ENCODE peak calls at places on chromosomes 12 and 14, in nine cellular contexts. Y is CD8-positive, alpha-beta T cell; W is esophagus squamous epithelium; N is pancreas; E is CD8-positive, alpha-beta memory T cell; P is OCI-LY7; X is PC-3; Z is cardiac muscle cell; J is neuronal stem cell. U is an unnamed sample.

GRCh38 chr14:50395448-50395847 is 1.2 kb downstream of the CDKL1 start:
- DNase-seq in W (no peak), P (no peak), Z (no peak), X (peak; percentile 29), E (no peak), N (peak; percentile 39), J (no peak), Y (no peak), U (no peak)

GRCh38 chr12:124167141-124167540 is 127.8 kb upstream of the RFLNA start:
- DNase-seq in N (no peak), E (no peak), P (no peak), W (no peak), J (no peak), X (no peak), Z (no peak), Y (no peak), U (no peak)

GRCh38 chr14:103028772-103029171 is 28.6 kb downstream of the CDC42BPB start:
- DNase-seq in W (no peak), P (no peak), E (no peak), N (no peak), X (no peak), Y (no peak), Z (no peak), J (no peak), U (no peak)

GRCh38 chr14:88935083-88935482 is 110.6 kb downstream of the TTC8 start:
- DNase-seq in E (no peak), W (no peak), N (no peak), P (no peak), Y (no peak), X (no peak), J (no peak), Z (no peak), U (no peak)

GRCh38 chr12:85782711-85783110 is 53.5 kb downstream of the RASSF9 start:
- DNase-seq in X (peak; percentile 24), W (no peak), J (no peak), P (no peak), N (no peak), E (no peak), Z (no peak), Y (no peak), U (no peak)

GRCh38 chr12:48183876-48184548 is 568 bp downstream of the CCDC184 start:
- DNase-seq in N (peak; percentile 40), X (no peak), E (no peak), W (no peak), P (no peak), Y (no peak), J (no peak), Z (no peak), U (no peak)

GRCh38 chr12:7302536-7303113 is 1.2 kb upstream of the ACSM4 start:
- DNase-seq in W (no peak), Z (no peak), Y (no peak), E (no peak), J (no peak), N (no peak), X (no peak), P (no peak), U (no peak)

GRCh38 chr14:104647467-104648063 is 41.9 kb upstream of the INF2 start:
- DNase-seq in Z (no peak), P (no peak), N (no peak), X (no peak), W (no peak), Y (no peak), E (no peak), J (no peak), U (no peak)

GRCh38 chr12:132373967-132374820 is 44.8 kb upstream of the GALNT9 start:
- DNase-seq in Z (peak; percentile 45), Y (no peak), W (no peak), J (peak; percentile 54), X (no peak), E (no peak), N (no peak), P (no peak), U (peak; percentile 38)

GRCh38 chr12:105204127-105204526 is 31.8 kb downstream of the APPL2 start:
- DNase-seq in X (no peak), N (no peak), W (no peak), J (no peak), Z (no peak), Y (no peak), E (no peak), P (no peak), U (no peak)

GRCh38 chr12:54217774-54218221 is 29.0 kb upstream of the SMUG1 start:
- DNase-seq in Y (no peak), J (no peak), W (no peak), E (no peak), X (no peak), N (no peak), Z (peak; percentile 47), P (peak; percentile 94), U (peak; percentile 72)

GRCh38 chr12:67426067-67426466 is 156.9 kb downstream of the CAND1 start:
- DNase-seq in P (no peak), W (no peak), J (no peak), N (peak; percentile 20), Y (no peak), E (no peak), Z (peak; percentile 82), X (no peak), U (no peak)

GRCh38 chr14:71905860-71906259 is 26.4 kb upstream of the RGS6 start:
- DNase-seq in N (no peak), J (no peak), W (no peak), Y (no peak), X (no peak), P (no peak), E (no peak), Z (no peak), U (no peak)

GRCh38 chr14:32202941-32203882 is at the start of gene RNU6-8:
- DNase-seq in J (peak; percentile 90), P (peak; percentile 93), W (peak; percentile 24), Y (peak; percentile 80), X (peak; percentile 92), Z (peak; percentile 93), N (peak; percentile 90), E (peak; percentile 88), U (peak; percentile 95)

GRCh38 chr12:15323530-15323929 is 1.2 kb downstream of the PTPRO start:
- DNase-seq in N (no peak), X (no peak), Y (no peak), E (no peak), J (no peak), P (no peak), W (no peak), Z (no peak), U (no peak)

GRCh38 chr12:53843545-53843944 is 91.8 kb upstream of the CISTR start:
- DNase-seq in W (no peak), X (no peak), E (no peak), P (no peak), J (no peak), N (no peak), Y (no peak), Z (no peak), U (no peak)

GRCh38 chr12:92912052-92912451 is 17.0 kb downstream of the EEA1 start:
- DNase-seq in Y (no peak), N (no peak), J (no peak), W (no peak), X (no peak), P (no peak), Z (no peak), E (no peak), U (no peak)

GRCh38 chr12:94039914-94040313 is 108.5 kb upstream of the PLXNC1 start:
- DNase-seq in P (no peak), X (no peak), J (no peak), N (no peak), E (no peak), Z (peak; percentile 94), W (no peak), Y (no peak), U (no peak)

GRCh38 chr14:94880140-94880539 is 110.2 kb upstream of the GSC start:
- DNase-seq in W (no peak), P (no peak), Y (no peak), X (no peak), E (no peak), J (no peak), N (no peak), Z (no peak), U (no peak)

GRCh38 chr12:15829949-15830348 is 40.8 kb upstream of the EPS8 start:
- DNase-seq in Y (no peak), X (no peak), E (no peak), P (no peak), J (no peak), N (no peak), W (no peak), Z (peak; percentile 50), U (no peak)

GRCh38 chr12:2108166-2108565 is 55.4 kb downstream of the CACNA1C start:
- DNase-seq in Z (no peak), X (no peak), W (no peak), N (no peak), P (no peak), J (no peak), Y (no peak), E (no peak), U (no peak)

GRCh38 chr14:92603309-92604257 is 90.0 kb downstream of the RIN3 start:
- DNase-seq in W (no peak), Z (peak; percentile 94), X (peak; percentile 68), N (no peak), J (peak; percentile 18), Y (peak; percentile 51), P (no peak), E (peak; percentile 47), U (no peak)

GRCh38 chr14:68680541-68681051 is 112.3 kb downstream of the ZFP36L1 start:
- DNase-seq in W (no peak), Z (peak; percentile 63), Y (no peak), X (no peak), P (no peak), N (no peak), E (no peak), J (no peak), U (no peak)
- H3K27ac ChIP-seq in W (peak overlapping the region; percentile 93), Z (no peak overlapping the region), Y (no peak overlapping the region), X (no peak overlapping the region), P (no peak overlapping the region), N (no peak overlapping the region), E (no peak overlapping the region), J (no peak overlapping the region), U (peak overlapping the region; percentile 41)

GRCh38 chr14:25607095-25607657 is 557.2 kb upstream of the STXBP6 start:
- DNase-seq in X (no peak), P (no peak), J (no peak), E (no peak), W (no peak), N (no peak), Y (no peak), Z (no peak), U (no peak)
- H3K9me3 ChIP-seq in X (peaks cover 28% of the 10 kb centered on the region), P (no peaks in the 10 kb centered on the region), J (no peaks in the 10 kb centered on the region), E (no peaks in the 10 kb centered on the region), W (no peaks in the 10 kb centered on the region), N (no peaks in the 10 kb centered on the region), Y (no peaks in the 10 kb centered on the region), Z (no peaks in the 10 kb centered on the region), U (no peaks in the 10 kb centered on the region)

GRCh38 chr14:24330973-24331674 is 3.7 kb downstream of the ADCY4 start:
- DNase-seq in P (no peak), Y (no peak), J (no peak), E (no peak), W (no peak), Z (no peak), X (no peak), N (no peak), U (no peak)
- H3K4me1 ChIP-seq in P (peaks cover 30% of the 10 kb centered on the region), Y (peaks cover 64% of the 10 kb centered on the region), J (peaks cover 16% of the 10 kb centered on the region), E (peaks cover 74% of the 10 kb centered on the region), W (peaks cover 78% of the 10 kb centered on the region), Z (peaks cover 7% of the 10 kb centered on the region), X (peaks cover 5% of the 10 kb centered on the region), N (peaks cover 19% of the 10 kb centered on the region), U (peaks cover 5% of the 10 kb centered on the region)

DNA sequence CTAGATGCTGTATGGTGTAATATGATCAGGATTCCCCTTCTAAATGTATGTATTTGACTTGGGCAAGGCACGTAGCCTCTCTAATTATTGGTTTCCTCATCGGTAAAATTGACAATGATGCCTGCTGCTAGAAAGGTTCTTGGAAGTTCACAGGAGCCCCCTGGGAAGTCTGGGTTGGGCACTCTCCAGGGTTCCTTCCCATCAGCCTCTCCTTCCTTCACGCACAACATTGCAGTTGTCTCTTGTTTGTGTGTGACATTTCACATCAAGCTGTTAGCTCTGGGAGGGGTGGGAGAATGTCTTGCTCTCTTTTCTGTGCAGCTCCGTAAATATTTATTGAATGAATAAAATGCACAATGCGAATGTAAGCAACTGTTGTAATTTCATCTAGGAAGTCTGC is 153.1 kb upstream of the PRICKLE1 start:
- DNase-seq in E (no peak), W (no peak), P (no peak), Z (no peak), Y (no peak), N (no peak), J (no peak), X (peak; percentile 19), U (no peak)
- H3K27ac ChIP-seq in E (no peak overlapping the region), W (peak overlapping the region; percentile 18), P (no peak overlapping the region), Z (no peak overlapping the region), Y (no peak overlapping the region), N (no peak overlapping the region), J (no peak overlapping the region), X (peak overlapping the region; percentile 50), U (no peak overlapping the region)

U was measured in Peyer's patch.